ENCODE peak calls at places on chromosome 3, in seven cellular contexts. One of them, this sample, is unnamed.

GRCh38 chr3:5053021-5053831 is 68.9 kb upstream of the ARL8B start:
- DNase-seq in keratinocyte: no peak
- DNase-seq in HFFc6: peak
- DNase-seq in endothelial cell: no peak
- DNase-seq in left lung: no peak
- DNase-seq in GM12865: no peak
- DNase-seq in effector CD4-positive, alpha-beta T cell: no peak
- DNase-seq in this sample: peak

GRCh38 chr3:12371525-12372140 is 82.8 kb downstream of the PPARG start:
- DNase-seq in keratinocyte: no peak
- DNase-seq in HFFc6: peak
- DNase-seq in endothelial cell: no peak
- DNase-seq in left lung: no peak
- DNase-seq in GM12865: no peak
- DNase-seq in effector CD4-positive, alpha-beta T cell: no peak
- DNase-seq in this sample: no peak

GRCh38 chr3:113534365-113534764 is 2.0 kb downstream of the SIDT1 start:
- DNase-seq in keratinocyte: no peak
- DNase-seq in HFFc6: no peak
- DNase-seq in endothelial cell: no peak
- DNase-seq in left lung: no peak
- DNase-seq in GM12865: peak
- DNase-seq in effector CD4-positive, alpha-beta T cell: no peak
- DNase-seq in this sample: no peak

GRCh38 chr3:46858996-46859710 is 4.1 kb downstream of the MYL3 start:
- DNase-seq in keratinocyte: no peak
- DNase-seq in HFFc6: no peak
- DNase-seq in endothelial cell: no peak
- DNase-seq in left lung: peak
- DNase-seq in GM12865: no peak
- DNase-seq in effector CD4-positive, alpha-beta T cell: no peak
- DNase-seq in this sample: peak

GRCh38 chr3:169594402-169594801 is 69.1 kb downstream of the MECOM start:
- DNase-seq in keratinocyte: no peak
- DNase-seq in HFFc6: no peak
- DNase-seq in endothelial cell: no peak
- DNase-seq in left lung: no peak
- DNase-seq in GM12865: no peak
- DNase-seq in effector CD4-positive, alpha-beta T cell: no peak
- DNase-seq in this sample: no peak

GRCh38 chr3:110806924-110807323 is 264.7 kb upstream of the NECTIN3 start:
- DNase-seq in keratinocyte: no peak
- DNase-seq in HFFc6: peak
- DNase-seq in endothelial cell: no peak
- DNase-seq in left lung: no peak
- DNase-seq in GM12865: no peak
- DNase-seq in effector CD4-positive, alpha-beta T cell: no peak
- DNase-seq in this sample: no peak

GRCh38 chr3:61134532-61134931 is 116.7 kb downstream of the FHIT start:
- DNase-seq in keratinocyte: no peak
- DNase-seq in HFFc6: no peak
- DNase-seq in endothelial cell: no peak
- DNase-seq in left lung: no peak
- DNase-seq in GM12865: no peak
- DNase-seq in effector CD4-positive, alpha-beta T cell: no peak
- DNase-seq in this sample: no peak

GRCh38 chr3:194738254-194739093 is 52.8 kb downstream of the FAM43A start:
- DNase-seq in keratinocyte: no peak
- DNase-seq in HFFc6: peak
- DNase-seq in endothelial cell: no peak
- DNase-seq in left lung: no peak
- DNase-seq in GM12865: no peak
- DNase-seq in effector CD4-positive, alpha-beta T cell: no peak
- DNase-seq in this sample: no peak

GRCh38 chr3:141454906-141455602 is 31.8 kb upstream of the RASA2 start:
- DNase-seq in keratinocyte: peak
- DNase-seq in HFFc6: peak
- DNase-seq in endothelial cell: peak
- DNase-seq in left lung: no peak
- DNase-seq in GM12865: peak
- DNase-seq in effector CD4-positive, alpha-beta T cell: peak
- DNase-seq in this sample: no peak

GRCh38 chr3:111924283-111924682 is 54.5 kb upstream of the ABHD10 start:
- DNase-seq in keratinocyte: no peak
- DNase-seq in HFFc6: no peak
- DNase-seq in endothelial cell: peak
- DNase-seq in left lung: no peak
- DNase-seq in GM12865: no peak
- DNase-seq in effector CD4-positive, alpha-beta T cell: no peak
- DNase-seq in this sample: no peak

GRCh38 chr3:81886081-81886480 is 124.6 kb upstream of the GBE1 start:
- DNase-seq in keratinocyte: no peak
- DNase-seq in HFFc6: no peak
- DNase-seq in endothelial cell: no peak
- DNase-seq in left lung: no peak
- DNase-seq in GM12865: no peak
- DNase-seq in effector CD4-positive, alpha-beta T cell: no peak
- DNase-seq in this sample: no peak

GRCh38 chr3:113533534-113533892 is 1.2 kb downstream of the SIDT1 start:
- DNase-seq in keratinocyte: no peak
- DNase-seq in HFFc6: no peak
- DNase-seq in endothelial cell: no peak
- DNase-seq in left lung: no peak
- DNase-seq in GM12865: peak
- DNase-seq in effector CD4-positive, alpha-beta T cell: peak
- DNase-seq in this sample: no peak

GRCh38 chr3:114627760-114628159 is 333.9 kb downstream of the TIGIT start:
- DNase-seq in keratinocyte: no peak
- DNase-seq in HFFc6: peak
- DNase-seq in endothelial cell: no peak
- DNase-seq in left lung: no peak
- DNase-seq in GM12865: no peak
- DNase-seq in effector CD4-positive, alpha-beta T cell: no peak
- DNase-seq in this sample: no peak

GRCh38 chr3:68211637-68212036 is 557.2 kb upstream of the SUCLG2 start:
- DNase-seq in keratinocyte: no peak
- DNase-seq in HFFc6: no peak
- DNase-seq in endothelial cell: no peak
- DNase-seq in left lung: no peak
- DNase-seq in GM12865: no peak
- DNase-seq in effector CD4-positive, alpha-beta T cell: no peak
- DNase-seq in this sample: no peak